ENCODE peak calls at places on chromosomes 13 and 19, in six cellular contexts. One of them, this sample, is unnamed.

GRCh38 chr19:18477042-18477760 is 39.3 kb upstream of the ISYNA1 start:
- DNase-seq in OCI-LY7: no peak
- DNase-seq in IMR-90: no peak
- DNase-seq in neural crest cell: no peak
- DNase-seq in breast epithelium: no peak
- DNase-seq in thoracic aorta: no peak
- DNase-seq in this sample: no peak

GRCh38 chr13:43036386-43037220 is 13.2 kb downstream of the DNAJC15 start:
- DNase-seq in OCI-LY7: no peak
- DNase-seq in IMR-90: no peak
- DNase-seq in neural crest cell: no peak
- DNase-seq in breast epithelium: no peak
- DNase-seq in thoracic aorta: no peak
- DNase-seq in this sample: no peak

GRCh38 chr13:23921451-23921888 is 24.2 kb upstream of the C1QTNF9B start:
- DNase-seq in OCI-LY7: peak; percentile 5
- DNase-seq in IMR-90: peak; percentile 66
- DNase-seq in neural crest cell: peak; percentile 38
- DNase-seq in breast epithelium: no peak
- DNase-seq in thoracic aorta: no peak
- DNase-seq in this sample: peak; percentile 38

GRCh38 chr19:13797058-13797440 is 1.8 kb downstream of the ZSWIM4 start:
- DNase-seq in OCI-LY7: no peak
- DNase-seq in IMR-90: no peak
- DNase-seq in neural crest cell: no peak
- DNase-seq in breast epithelium: no peak
- DNase-seq in thoracic aorta: no peak
- DNase-seq in this sample: no peak

GRCh38 chr13:76723551-76724232 is 162.5 kb downstream of the KCTD12 start:
- DNase-seq in OCI-LY7: no peak
- DNase-seq in IMR-90: peak; percentile 89
- DNase-seq in neural crest cell: no peak
- DNase-seq in breast epithelium: no peak
- DNase-seq in thoracic aorta: no peak
- DNase-seq in this sample: no peak

GRCh38 chr19:7789447-7789846 is 26.4 kb downstream of the CLEC4M start:
- DNase-seq in OCI-LY7: peak; percentile 18
- DNase-seq in IMR-90: no peak
- DNase-seq in neural crest cell: no peak
- DNase-seq in breast epithelium: no peak
- DNase-seq in thoracic aorta: no peak
- DNase-seq in this sample: no peak

GRCh38 chr13:101916108-101916757 is 463.8 kb downstream of the ITGBL1 start:
- DNase-seq in OCI-LY7: no peak
- DNase-seq in IMR-90: no peak
- DNase-seq in neural crest cell: peak; percentile 42
- DNase-seq in breast epithelium: no peak
- DNase-seq in thoracic aorta: no peak
- DNase-seq in this sample: peak; percentile 70

GRCh38 chr13:110624766-110625756 is 9.7 kb downstream of the NAXD start:
- DNase-seq in OCI-LY7: no peak
- DNase-seq in IMR-90: no peak
- DNase-seq in neural crest cell: no peak
- DNase-seq in breast epithelium: no peak
- DNase-seq in thoracic aorta: no peak
- DNase-seq in this sample: no peak

GRCh38 chr19:40716031-40716654 is 543 bp downstream of the COQ8B start:
- DNase-seq in OCI-LY7: peak; percentile 46
- DNase-seq in IMR-90: peak; percentile 95
- DNase-seq in neural crest cell: no peak
- DNase-seq in breast epithelium: no peak
- DNase-seq in thoracic aorta: peak; percentile 78
- DNase-seq in this sample: no peak

GRCh38 chr13:93145199-93145598 is 81.4 kb upstream of the GPC6 start:
- DNase-seq in OCI-LY7: no peak
- DNase-seq in IMR-90: no peak
- DNase-seq in neural crest cell: no peak
- DNase-seq in breast epithelium: no peak
- DNase-seq in thoracic aorta: no peak
- DNase-seq in this sample: no peak

GRCh38 chr19:2734589-2735288 is 5.1 kb downstream of the SLC39A3 start:
- DNase-seq in OCI-LY7: no peak
- DNase-seq in IMR-90: no peak
- DNase-seq in neural crest cell: no peak
- DNase-seq in breast epithelium: no peak
- DNase-seq in thoracic aorta: no peak
- DNase-seq in this sample: no peak

GRCh38 chr13:93227280-93227905 is 786 bp downstream of the GPC6 start:
- DNase-seq in OCI-LY7: no peak
- DNase-seq in IMR-90: peak; percentile 52
- DNase-seq in neural crest cell: no peak
- DNase-seq in breast epithelium: no peak
- DNase-seq in thoracic aorta: no peak
- DNase-seq in this sample: peak; percentile 57

GRCh38 chr19:48319647-48320537 is 5.5 kb upstream of the EMP3 start:
- DNase-seq in OCI-LY7: peak; percentile 74
- DNase-seq in IMR-90: peak; percentile 75
- DNase-seq in neural crest cell: peak; percentile 86
- DNase-seq in breast epithelium: peak; percentile 65
- DNase-seq in thoracic aorta: peak; percentile 52
- DNase-seq in this sample: peak; percentile 91

GRCh38 chr13:28100149-28101121 is at the start of gene FLT3:
- DNase-seq in OCI-LY7: no peak
- DNase-seq in IMR-90: peak; percentile 38
- DNase-seq in neural crest cell: peak; percentile 38
- DNase-seq in breast epithelium: no peak
- DNase-seq in thoracic aorta: no peak
- DNase-seq in this sample: peak; percentile 21

GRCh38 chr19:4181053-4181508 is 1.3 kb downstream of the SIRT6 start:
- DNase-seq in OCI-LY7: peak; percentile 30
- DNase-seq in IMR-90: no peak
- DNase-seq in neural crest cell: no peak
- DNase-seq in breast epithelium: no peak
- DNase-seq in thoracic aorta: no peak
- DNase-seq in this sample: no peak

GRCh38 chr13:77779461-77780272 is 82.2 kb downstream of the SLAIN1 start:
- DNase-seq in OCI-LY7: peak; percentile 59
- DNase-seq in IMR-90: peak; percentile 74
- DNase-seq in neural crest cell: peak; percentile 32
- DNase-seq in breast epithelium: no peak
- DNase-seq in thoracic aorta: no peak
- DNase-seq in this sample: peak; percentile 31

GRCh38 chr13:92677571-92677970 is 549.0 kb upstream of the GPC6 start:
- DNase-seq in OCI-LY7: no peak
- DNase-seq in IMR-90: no peak
- DNase-seq in neural crest cell: no peak
- DNase-seq in breast epithelium: no peak
- DNase-seq in thoracic aorta: no peak
- DNase-seq in this sample: no peak

GRCh38 chr13:111219306-111219705 is 101.1 kb upstream of the TEX29 start:
- DNase-seq in OCI-LY7: no peak
- DNase-seq in IMR-90: peak; percentile 88
- DNase-seq in neural crest cell: no peak
- DNase-seq in breast epithelium: no peak
- DNase-seq in thoracic aorta: no peak
- DNase-seq in this sample: no peak

GRCh38 chr13:28684257-28684656 is 25.3 kb downstream of the POMP start:
- DNase-seq in OCI-LY7: no peak
- DNase-seq in IMR-90: no peak
- DNase-seq in neural crest cell: no peak
- DNase-seq in breast epithelium: no peak
- DNase-seq in thoracic aorta: no peak
- DNase-seq in this sample: no peak

DNA sequence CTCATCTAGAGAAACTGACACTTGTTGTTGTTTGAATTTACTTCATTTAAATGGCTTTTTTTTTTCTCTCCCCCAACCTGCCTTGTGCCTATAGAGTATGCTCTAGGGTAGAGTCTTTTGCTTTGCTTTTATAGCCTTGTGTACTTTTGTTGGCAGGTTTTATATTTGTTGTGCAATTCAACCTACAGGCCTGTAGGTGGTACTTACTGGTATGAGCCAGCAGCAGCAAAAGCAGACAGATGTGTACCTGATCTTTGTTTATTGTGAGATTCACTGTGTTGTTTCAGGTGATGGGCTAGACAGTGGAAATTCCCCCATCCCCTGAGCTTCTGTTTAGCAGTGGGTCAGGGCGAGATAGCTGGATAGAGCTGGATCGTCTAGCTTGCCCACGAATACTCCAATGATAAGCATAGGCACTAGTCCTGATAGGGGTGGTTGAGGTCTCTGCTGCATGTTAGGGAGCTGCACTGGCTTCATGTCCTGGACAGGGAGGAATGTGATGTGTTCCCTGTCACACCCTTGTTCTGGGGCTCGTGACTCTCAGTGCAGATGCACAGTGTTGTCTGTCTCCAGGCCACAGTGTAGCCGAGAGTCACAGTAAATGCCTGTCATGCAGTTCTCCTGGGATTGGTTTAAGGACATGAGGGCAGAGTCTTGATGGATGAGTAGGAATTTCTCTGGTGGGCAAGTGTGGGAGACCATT is 21.3 kb downstream of the DNAJC3 start:
- DNase-seq in OCI-LY7: peak; percentile 1
- DNase-seq in IMR-90: peak; percentile 17
- DNase-seq in neural crest cell: no peak
- DNase-seq in breast epithelium: no peak
- DNase-seq in thoracic aorta: no peak
- DNase-seq in this sample: no peak
- TF ChIP-seq CTCF in OCI-LY7: peak; percentile 42
- TF ChIP-seq CTCF in IMR-90: peak; percentile 27
- TF ChIP-seq CTCF in neural crest cell: peak; percentile 45
- TF ChIP-seq CTCF in breast epithelium: no peak
- TF ChIP-seq CTCF in thoracic aorta: no peak
- TF ChIP-seq CTCF in this sample: peak; percentile 67

GRCh38 chr19:42030605-42031004 is 36.6 kb upstream of the ATP1A3 start:
- DNase-seq in OCI-LY7: no peak
- DNase-seq in IMR-90: no peak
- DNase-seq in neural crest cell: no peak
- DNase-seq in breast epithelium: no peak
- DNase-seq in thoracic aorta: no peak
- DNase-seq in this sample: no peak

GRCh38 chr19:42023943-42024260 is 29.9 kb upstream of the ATP1A3 start:
- DNase-seq in OCI-LY7: no peak
- DNase-seq in IMR-90: no peak
- DNase-seq in neural crest cell: no peak
- DNase-seq in breast epithelium: no peak
- DNase-seq in thoracic aorta: no peak
- DNase-seq in this sample: no peak

GRCh38 chr19:42024622-42025111 is 30.6 kb upstream of the ATP1A3 start:
- DNase-seq in OCI-LY7: no peak
- DNase-seq in IMR-90: peak; percentile 48
- DNase-seq in neural crest cell: no peak
- DNase-seq in breast epithelium: peak; percentile 24
- DNase-seq in thoracic aorta: no peak
- DNase-seq in this sample: no peak

GRCh38 chr19:42032428-42032827 is 37.6 kb downstream of the GRIK5 start:
- DNase-seq in OCI-LY7: no peak
- DNase-seq in IMR-90: no peak
- DNase-seq in neural crest cell: no peak
- DNase-seq in breast epithelium: no peak
- DNase-seq in thoracic aorta: no peak
- DNase-seq in this sample: no peak

GRCh38 chr19:42028304-42029216 is 34.5 kb upstream of the ATP1A3 start:
- DNase-seq in OCI-LY7: peak; percentile 27
- DNase-seq in IMR-90: no peak
- DNase-seq in neural crest cell: peak; percentile 33
- DNase-seq in breast epithelium: no peak
- DNase-seq in thoracic aorta: no peak
- DNase-seq in this sample: peak; percentile 57
- TF ChIP-seq CTCF in OCI-LY7: peak; percentile 94
- TF ChIP-seq CTCF in IMR-90: peak; percentile 34
- TF ChIP-seq CTCF in neural crest cell: peak; percentile 61
- TF ChIP-seq CTCF in breast epithelium: no peak
- TF ChIP-seq CTCF in thoracic aorta: peak; percentile 20
- TF ChIP-seq CTCF in this sample: peak; percentile 89

DNA sequence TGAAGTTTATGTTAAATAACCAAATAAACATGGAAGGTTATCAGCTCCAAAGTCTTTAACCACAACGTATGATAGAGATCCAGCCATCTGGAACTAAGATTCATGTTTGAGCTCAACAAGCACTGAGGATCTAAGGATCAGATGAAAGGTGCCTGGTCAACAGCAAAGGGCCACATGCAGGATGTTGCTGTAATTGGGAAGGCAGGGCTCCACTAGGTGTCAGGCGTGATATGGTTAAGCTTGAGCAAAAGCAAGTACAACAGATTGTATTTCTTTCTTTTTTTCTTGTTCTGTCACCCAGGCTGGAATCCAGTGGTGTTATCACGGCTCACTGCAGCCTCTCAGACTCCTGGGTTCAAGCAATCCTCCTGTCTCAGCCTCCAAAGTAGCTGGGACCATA is 12.0 kb downstream of the EBPL start:
- DNase-seq in OCI-LY7: peak; percentile 34
- DNase-seq in IMR-90: peak; percentile 35
- DNase-seq in neural crest cell: no peak
- DNase-seq in breast epithelium: no peak
- DNase-seq in thoracic aorta: no peak
- DNase-seq in this sample: no peak
- TF ChIP-seq CTCF in OCI-LY7: peak; percentile 65
- TF ChIP-seq CTCF in IMR-90: peak; percentile 22
- TF ChIP-seq CTCF in neural crest cell: no peak
- TF ChIP-seq CTCF in breast epithelium: no peak
- TF ChIP-seq CTCF in thoracic aorta: no peak
- TF ChIP-seq CTCF in this sample: no peak

GRCh38 chr13:48249018-48249417 is 16.0 kb downstream of the ITM2B start:
- DNase-seq in OCI-LY7: no peak
- DNase-seq in IMR-90: no peak
- DNase-seq in neural crest cell: no peak
- DNase-seq in breast epithelium: no peak
- DNase-seq in thoracic aorta: no peak
- DNase-seq in this sample: no peak

GRCh38 chr13:48241651-48242050 is 8.6 kb downstream of the ITM2B start:
- DNase-seq in OCI-LY7: no peak
- DNase-seq in IMR-90: no peak
- DNase-seq in neural crest cell: no peak
- DNase-seq in breast epithelium: no peak
- DNase-seq in thoracic aorta: no peak
- DNase-seq in this sample: no peak

GRCh38 chr13:48246097-48246496 is 13.1 kb downstream of the ITM2B start:
- DNase-seq in OCI-LY7: no peak
- DNase-seq in IMR-90: no peak
- DNase-seq in neural crest cell: no peak
- DNase-seq in breast epithelium: no peak
- DNase-seq in thoracic aorta: no peak
- DNase-seq in this sample: no peak

GRCh38 chr13:48242677-48243076 is 9.7 kb downstream of the ITM2B start:
- DNase-seq in OCI-LY7: no peak
- DNase-seq in IMR-90: no peak
- DNase-seq in neural crest cell: no peak
- DNase-seq in breast epithelium: no peak
- DNase-seq in thoracic aorta: no peak
- DNase-seq in this sample: no peak

DNA sequence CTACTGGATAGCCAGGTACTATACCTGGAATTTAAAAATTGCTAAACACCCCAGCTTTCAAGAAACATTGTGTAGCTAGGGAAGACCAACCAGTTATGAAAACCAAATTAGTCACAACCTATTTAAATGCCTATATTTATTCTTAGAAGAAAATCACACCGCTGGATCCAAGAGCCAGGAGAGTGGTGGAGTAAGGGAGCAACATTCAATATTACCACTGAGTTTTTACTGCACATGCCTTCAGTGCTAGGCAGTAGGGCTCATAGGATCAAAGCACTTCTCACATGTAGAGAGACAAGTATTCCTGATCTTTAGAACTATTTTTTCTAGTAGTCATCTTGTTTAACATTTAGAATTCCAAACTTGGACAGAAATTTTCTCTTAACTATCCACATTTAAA is 11.2 kb downstream of the ITM2B start:
- DNase-seq in OCI-LY7: no peak
- DNase-seq in IMR-90: no peak
- DNase-seq in neural crest cell: no peak
- DNase-seq in breast epithelium: no peak
- DNase-seq in thoracic aorta: no peak
- DNase-seq in this sample: no peak
- TF ChIP-seq CTCF in OCI-LY7: no peak
- TF ChIP-seq CTCF in IMR-90: no peak
- TF ChIP-seq CTCF in neural crest cell: no peak
- TF ChIP-seq CTCF in breast epithelium: no peak
- TF ChIP-seq CTCF in thoracic aorta: no peak
- TF ChIP-seq CTCF in this sample: no peak

This sample was measured in endothelial cell.